ENCODE peak calls at places on chromosomes 16 and 17, in ten cellular contexts. D is neural progenitor cell; Y is BE2C; L is PC-9; A is left ventricle myocardium inferior; N is mucosa of descending colon; V is left lung; M is body of pancreas; H is neuronal stem cell; B is CD4-positive, alpha-beta memory T cell. I is an unnamed sample. For H3K4me1 and H3K36me3, the result is how much of the 10 kb centered on the place peaks cover.

GRCh38 chr17:56786989-56787482 is 46.7 kb downstream of the C17orf67 start:
- DNase-seq in Y (no peak), B (no peak), L (peak), V (no peak), N (no peak), D (no peak), M (no peak), A (no peak), H (no peak), I (no peak)

GRCh38 chr17:44830359-44831269 is 527 bp upstream of the GJC1 start:
- DNase-seq in H (no peak), N (peak), B (peak), D (peak), L (peak), M (peak), A (no peak), V (peak), Y (peak), I (no peak)

GRCh38 chr16:19858006-19858653 is 26.5 kb downstream of the GPRC5B start:
- DNase-seq in L (no peak), N (no peak), V (no peak), M (no peak), B (no peak), Y (no peak), D (no peak), A (no peak), H (no peak), I (no peak)

GRCh38 chr16:76222087-76222486 is 55.1 kb upstream of the CNTNAP4 start:
- DNase-seq in Y (no peak), M (no peak), A (no peak), V (no peak), N (no peak), D (no peak), H (no peak), L (no peak), B (no peak), I (no peak)

GRCh38 chr17:40473573-40474365 is 27.7 kb downstream of the TNS4 start:
- DNase-seq in L (no peak), M (no peak), V (no peak), Y (no peak), N (no peak), A (no peak), B (no peak), H (no peak), D (no peak), I (no peak)

GRCh38 chr16:78129349-78129748 is 29.9 kb downstream of the WWOX start:
- DNase-seq in D (no peak), B (no peak), N (no peak), M (no peak), Y (no peak), H (no peak), A (no peak), L (no peak), V (no peak), I (no peak)

GRCh38 chr17:378068-378467 is 25.5 kb upstream of the RPH3AL start:
- DNase-seq in A (no peak), H (no peak), B (no peak), D (peak), M (no peak), Y (no peak), V (no peak), N (no peak), L (no peak), I (no peak)

GRCh38 chr17:34081269-34081668 is 173.8 kb upstream of the CCL2 start:
- DNase-seq in L (no peak), B (no peak), Y (no peak), V (no peak), A (no peak), D (peak), H (no peak), N (peak), M (no peak), I (no peak)

GRCh38 chr17:47733047-47733413 is at the start of gene TBX21:
- DNase-seq in N (peak), B (peak), V (peak), M (peak), A (peak), Y (peak), H (peak), D (peak), L (peak), I (peak)

GRCh38 chr17:78343099-78343432 is 16.8 kb downstream of the SOCS3 start:
- DNase-seq in N (peak), B (no peak), A (peak), L (peak), Y (no peak), D (no peak), M (peak), H (no peak), V (peak), I (no peak)

GRCh38 chr17:40058151-40058784 is 4.1 kb upstream of the MED24 start:
- DNase-seq in V (no peak), B (no peak), H (no peak), Y (no peak), N (no peak), A (no peak), D (no peak), M (no peak), L (no peak), I (no peak)

GRCh38 chr17:59786536-59787319 is 79.3 kb downstream of the VMP1 start:
- DNase-seq in N (peak), V (no peak), Y (peak), L (peak), B (peak), D (peak), H (no peak), M (peak), A (no peak), I (peak)

GRCh38 chr17:77422104-77422782 is 281.5 kb downstream of the SEC14L1 start:
- DNase-seq in H (no peak), A (no peak), N (no peak), B (no peak), V (no peak), M (no peak), L (peak), Y (no peak), D (no peak), I (no peak)

GRCh38 chr16:3123986-3124886 is 10.6 kb upstream of the ZNF213 start:
- DNase-seq in B (peak), Y (peak), M (peak), N (peak), H (peak), A (peak), D (peak), V (peak), L (peak), I (peak)

GRCh38 chr17:31074772-31075538 is 19.8 kb upstream of the NF1 start:
- DNase-seq in B (no peak), A (no peak), L (peak), Y (no peak), V (no peak), H (no peak), M (no peak), N (no peak), D (peak), I (no peak)

GRCh38 chr17:3966720-3967363 is 2.6 kb upstream of the ATP2A3 start:
- DNase-seq in A (no peak), B (no peak), N (peak), L (no peak), V (no peak), D (no peak), H (no peak), M (peak), Y (no peak), I (no peak)

GRCh38 chr16:13435415-13435814 is 484.5 kb upstream of the ERCC4 start:
- DNase-seq in A (no peak), B (no peak), Y (no peak), M (no peak), H (no peak), L (peak), N (no peak), V (no peak), D (no peak), I (no peak)

GRCh38 chr16:14564881-14565687 is 65.0 kb downstream of the PARN start:
- DNase-seq in D (no peak), V (no peak), L (peak), B (no peak), N (peak), Y (no peak), A (no peak), H (no peak), M (no peak), I (no peak)

GRCh38 chr16:67277999-67278772 is 1.1 kb upstream of the PLEKHG4 start:
- DNase-seq in V (no peak), H (no peak), M (no peak), B (no peak), L (peak), A (no peak), N (peak), Y (no peak), D (no peak), I (no peak)
- H3K4me3 ChIP-seq in V (peak), H (no peak), M (no peak), B (peak), L (peak), A (peak), N (peak), Y (peak), D (peak), I (peak)

DNA sequence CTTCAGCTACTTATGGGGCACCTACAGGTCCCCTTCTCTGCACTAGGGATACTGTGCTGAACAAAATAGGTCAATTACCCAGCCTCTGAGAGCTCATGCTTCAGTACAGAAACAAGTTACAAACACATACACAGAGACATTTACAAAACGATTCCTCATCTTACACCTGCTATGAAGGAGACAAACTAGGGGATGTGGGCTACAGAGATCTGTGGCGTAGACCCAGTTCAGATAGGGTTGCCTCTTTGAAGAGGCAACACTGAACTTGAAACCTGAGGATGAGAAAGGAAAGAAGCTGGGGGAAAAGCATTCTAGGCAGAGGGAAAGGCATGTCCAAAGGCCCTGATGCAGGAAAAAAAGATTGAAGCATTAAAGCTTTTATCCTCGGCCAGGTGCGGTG is 5.2 kb downstream of the IL21R start:
- DNase-seq in V (no peak), L (no peak), N (no peak), D (no peak), A (no peak), B (peak), H (no peak), M (no peak), Y (no peak), I (no peak)
- H3K4me1 ChIP-seq in V (under half), L (under half), N (under half), D (under half), A (under half), B (half or more), H (under half), M (under half), Y (under half), I (half or more)

GRCh38 chr16:84085271-84085667 is 31.5 kb downstream of the MBTPS1 start:
- DNase-seq in V (no peak), Y (no peak), L (no peak), N (no peak), M (no peak), D (no peak), H (no peak), A (no peak), B (no peak), I (no peak)
- H3K36me3 ChIP-seq in V (under half), Y (half or more), L (under half), N (under half), M (under half), D (under half), H (half or more), A (half or more), B (half or more), I (half or more)

DNA sequence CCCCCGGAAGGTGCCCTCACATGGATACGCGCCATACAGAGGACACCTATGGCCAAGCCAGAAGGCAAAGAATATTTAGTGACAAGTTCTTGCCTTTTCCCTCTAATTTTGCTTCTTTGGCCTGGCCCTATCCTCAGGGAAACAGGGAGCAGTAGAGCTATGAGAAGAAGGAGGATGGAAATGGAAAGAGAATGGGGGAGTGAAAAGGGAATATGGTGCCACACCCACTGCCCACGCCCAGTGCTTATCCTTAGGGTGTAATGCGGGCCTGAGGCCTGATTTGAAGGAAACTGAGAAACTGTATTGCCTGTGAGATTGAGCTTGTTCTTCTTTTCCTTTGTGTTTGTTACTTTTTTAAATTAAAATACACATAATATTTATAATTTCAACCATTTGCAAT is 255.1 kb downstream of the HS3ST3A1 start:
- DNase-seq in N (no peak), H (no peak), Y (no peak), A (no peak), D (no peak), V (no peak), M (no peak), L (no peak), B (no peak), I (no peak)
- H3K4me3 ChIP-seq in N (no peak), H (no peak), Y (no peak), A (no peak), D (no peak), V (no peak), M (no peak), L (no peak), B (no peak), I (no peak)

GRCh38 chr16:30720694-30721093 is 21.7 kb downstream of the SRCAP start:
- DNase-seq in L (no peak), V (no peak), D (no peak), H (no peak), Y (no peak), A (no peak), B (no peak), M (no peak), N (no peak), I (no peak)
- H3K4me1 ChIP-seq in L (under half), V (under half), D (under half), H (under half), Y (under half), A (under half), B (under half), M (under half), N (under half), I (under half)

GRCh38 chr16:88803264-88803987 is at the start of gene CDT1:
- DNase-seq in V (peak), M (peak), H (peak), L (peak), Y (peak), A (peak), N (peak), B (peak), D (peak), I (peak)
- H3K36me3 ChIP-seq in V (under half), M (under half), H (under half), L (under half), Y (under half), A (under half), N (under half), B (under half), D (under half), I (under half)

I was measured in effector memory CD4-positive, alpha-beta T cell.